ENCODE peak calls at places on chromosomes 4 and X, in five cellular contexts. S is stimulated activated CD8-positive, alpha-beta memory T cell treated with anti-CD3 and anti-CD28 coated beads, Interleukin-7, amount 100 ng/mL, for 1 hour; G is G401; Q is activated T-cell treated with anti-CD3 and anti-CD28 coated beads for 1 hour; X is T-helper 1 cell. H is an unnamed sample.

GRCh38 chrX:38675856-38676255 is 114.5 kb downstream of the TSPAN7 start:
- DNase-seq in S (no peak), Q (no peak), G (no peak), X (no peak), H (no peak)

GRCh38 chr4:75243570-75243969 is 270.6 kb downstream of the RCHY1 start:
- DNase-seq in S (no peak), X (no peak), G (no peak), Q (no peak), H (no peak)

GRCh38 chr4:54676062-54676461 is 18.3 kb downstream of the KIT start:
- DNase-seq in X (no peak), G (no peak), S (no peak), Q (no peak), H (no peak)

GRCh38 chr4:52926575-52926974 is 64.5 kb downstream of the RASL11B start:
- DNase-seq in X (no peak), G (no peak), S (no peak), Q (no peak), H (no peak)

GRCh38 chr4:153045111-153045982 is 109.2 kb downstream of the FHDC1 start:
- DNase-seq in S (no peak), G (no peak), Q (no peak), X (no peak), H (no peak)

GRCh38 chrX:39827959-39828358 is 269.8 kb downstream of the BCOR start:
- DNase-seq in X (no peak), S (no peak), Q (no peak), G (no peak), H (no peak)

GRCh38 chrX:72349190-72349589 is 43.5 kb upstream of the CITED1 start:
- DNase-seq in X (no peak), Q (no peak), S (no peak), G (no peak), H (no peak)

GRCh38 chr4:80963051-80963450 is 67.5 kb upstream of the BMP3 start:
- DNase-seq in S (no peak), Q (no peak), X (no peak), G (no peak), H (no peak)

GRCh38 chrX:36721990-36722389 is 286.2 kb upstream of the FAM47C start:
- DNase-seq in X (no peak), Q (no peak), S (no peak), G (no peak), H (no peak)

GRCh38 chrX:130080791-130081367 is 29.4 kb downstream of the ELF4 start:
- DNase-seq in S (no peak), Q (no peak), X (no peak), G (peak; percentile 18), H (no peak)

GRCh38 chr4:99894998-99895397 is 771 bp upstream of the LAMTOR3 start:
- DNase-seq in G (no peak), X (no peak), Q (no peak), S (no peak), H (no peak)

GRCh38 chr4:94615431-94615830 is 142.3 kb upstream of the BMPR1B start:
- DNase-seq in G (no peak), X (no peak), S (no peak), Q (no peak), H (no peak)

GRCh38 chr4:63085091-63085490 is 1324.2 kb downstream of the TECRL start:
- DNase-seq in G (no peak), X (no peak), Q (no peak), S (no peak), H (no peak)

GRCh38 chr4:110344165-110344564 is 131.8 kb upstream of the ENPEP start:
- DNase-seq in X (no peak), Q (no peak), G (no peak), S (no peak), H (peak; percentile 37)

GRCh38 chr4:23373269-23373668 is 516.6 kb downstream of the PPARGC1A start:
- DNase-seq in Q (no peak), G (no peak), X (no peak), S (no peak), H (no peak)

GRCh38 chrX:13194291-13195103 is 125.4 kb downstream of the ATXN3L start:
- DNase-seq in Q (no peak), S (no peak), X (no peak), G (no peak), H (no peak)

GRCh38 chr4:87932718-87933136 is 42.8 kb upstream of the SPP1 start:
- DNase-seq in S (no peak), Q (no peak), X (no peak), G (no peak), H (no peak)

GRCh38 chrX:107825698-107826285 is at the start of gene MID2:
- DNase-seq in X (peak; percentile 26), Q (peak; percentile 32), S (no peak), G (peak; percentile 63), H (peak; percentile 21)

H was measured in endothelial cell.